ENCODE peak calls at places on chromosomes 3 and 15, in seven cellular contexts. G, T, Y, N, E, B and L are unnamed samples.

GRCh38 chr3:134201201-134202130 is 49.2 kb downstream of the RYK start:
- DNase-seq in B (peak; percentile 60), T (peak; percentile 58), E (no peak), N (no peak), Y (peak; percentile 86), G (no peak), L (peak; percentile 96)

GRCh38 chr3:110391640-110392395 is 679.8 kb upstream of the NECTIN3 start:
- DNase-seq in G (no peak), N (no peak), Y (no peak), T (peak; percentile 16), E (no peak), B (no peak), L (peak; percentile 83)

GRCh38 chr3:23304424-23304823 is 101.3 kb downstream of the UBE2E2 start:
- DNase-seq in E (no peak), G (no peak), N (no peak), B (peak; percentile 45), T (peak; percentile 37), Y (no peak), L (no peak)

GRCh38 chr15:78103406-78104118 is 11.2 kb downstream of the SH2D7 start:
- DNase-seq in T (no peak), Y (peak; percentile 7), B (no peak), G (no peak), N (no peak), E (no peak), L (no peak)

GRCh38 chr3:187293514-187293870 is 2.0 kb upstream of the MASP1 start:
- DNase-seq in E (no peak), Y (no peak), T (no peak), B (no peak), G (no peak), N (no peak), L (no peak)

GRCh38 chr3:134339331-134339730 is 34.9 kb downstream of the AMOTL2 start:
- DNase-seq in T (no peak), Y (no peak), E (no peak), B (no peak), N (no peak), G (no peak), L (no peak)

GRCh38 chr3:169581633-169582032 is 81.9 kb downstream of the MECOM start:
- DNase-seq in B (no peak), T (peak; percentile 31), N (no peak), G (no peak), Y (peak; percentile 71), E (no peak), L (peak; percentile 14)

GRCh38 chr3:101123084-101123483 is 129.9 kb upstream of the ABI3BP start:
- DNase-seq in E (no peak), G (no peak), T (no peak), Y (no peak), N (no peak), B (no peak), L (no peak)

GRCh38 chr15:91496754-91497691 is 356.5 kb upstream of the SLCO3A1 start:
- DNase-seq in T (no peak), B (no peak), G (no peak), Y (peak; percentile 26), N (no peak), E (no peak), L (no peak)

GRCh38 chr15:52699457-52699856 is 20.3 kb upstream of the ATOSA start:
- DNase-seq in T (no peak), E (no peak), G (no peak), N (no peak), B (no peak), Y (no peak), L (no peak)

GRCh38 chr3:120625199-120625598 is 29.1 kb downstream of the NDUFB4 start:
- DNase-seq in Y (no peak), N (no peak), G (no peak), T (no peak), E (no peak), B (peak; percentile 11), L (no peak)

GRCh38 chr15:88193415-88193814 is 63.1 kb downstream of the NTRK3 start:
- DNase-seq in Y (no peak), T (no peak), B (no peak), E (no peak), G (no peak), N (no peak), L (no peak)
- TF ChIP-seq CTCF in Y (no peak), T (no peak), B (no peak), E (no peak), G (no peak), N (no peak), L (no peak)

GRCh38 chr3:119420196-119420595 is 43.2 kb downstream of the TMEM39A start:
- DNase-seq in T (no peak), E (no peak), B (no peak), Y (peak; percentile 41), N (no peak), G (peak; percentile 7), L (no peak)
- TF ChIP-seq CTCF in T (peak; percentile 12), E (no peak), B (no peak), Y (peak; percentile 57), N (no peak), G (peak; percentile 5), L (peak; percentile 18)

GRCh38 chr15:59379524-59379923 is 6.9 kb upstream of the MYO1E start:
- DNase-seq in B (no peak), Y (no peak), E (no peak), G (no peak), T (no peak), N (no peak), L (no peak)

GRCh38 chr15:59377940-59378339 is 5.3 kb upstream of the MYO1E start:
- DNase-seq in E (no peak), G (no peak), N (no peak), Y (peak; percentile 19), B (no peak), T (no peak), L (no peak)

GRCh38 chr15:59373215-59373614 is 544 bp upstream of the MYO1E start:
- DNase-seq in N (no peak), T (no peak), B (no peak), G (no peak), Y (no peak), E (no peak), L (no peak)

GRCh38 chr15:59378855-59379254 is 6.2 kb upstream of the MYO1E start:
- DNase-seq in Y (no peak), B (no peak), N (no peak), E (no peak), T (no peak), G (no peak), L (no peak)

GRCh38 chr15:59376735-59377134 is 4.1 kb upstream of the MYO1E start:
- DNase-seq in Y (peak; percentile 56), T (peak; percentile 49), N (no peak), B (peak; percentile 46), E (no peak), G (peak; percentile 48), L (no peak)
- TF ChIP-seq CTCF in Y (peak; percentile 54), T (peak; percentile 6), N (no peak), B (no peak), E (peak; percentile 17), G (peak; percentile 56), L (peak; percentile 59)

GRCh38 chr15:85010472-85011209 is 29.0 kb downstream of the PDE8A start:
- DNase-seq in N (no peak), G (no peak), B (peak; percentile 67), T (peak; percentile 37), Y (no peak), E (peak; percentile 61), L (peak; percentile 34)
- TF ChIP-seq CTCF in N (no peak), G (no peak), B (no peak), T (no peak), Y (no peak), E (peak; percentile 38), L (no peak)